ENCODE peak calls at places on chromosomes 6 and 20, in four cellular contexts. One of them, this sample, is unnamed.

GRCh38 chr20:49758781-49759180 is 45.1 kb upstream of the B4GALT5 start:
- DNase-seq in GM23338: peak; percentile 58
- DNase-seq in amniotic stem cell: no peak
- DNase-seq in NCI-H524 treated with DMSO at 0.1 percent for 48 hours: peak; percentile 17
- DNase-seq in this sample: peak; percentile 48

GRCh38 chr6:95249176-95249575 is 328.2 kb upstream of the MANEA start:
- DNase-seq in GM23338: no peak
- DNase-seq in amniotic stem cell: no peak
- DNase-seq in NCI-H524 treated with DMSO at 0.1 percent for 48 hours: no peak
- DNase-seq in this sample: no peak

GRCh38 chr6:41976794-41977484 is 35.3 kb upstream of the CCND3 start:
- DNase-seq in GM23338: no peak
- DNase-seq in amniotic stem cell: peak; percentile 8
- DNase-seq in NCI-H524 treated with DMSO at 0.1 percent for 48 hours: no peak
- DNase-seq in this sample: no peak

GRCh38 chr6:227074-227782 is 65.1 kb upstream of the DUSP22 start:
- DNase-seq in GM23338: no peak
- DNase-seq in amniotic stem cell: no peak
- DNase-seq in NCI-H524 treated with DMSO at 0.1 percent for 48 hours: no peak
- DNase-seq in this sample: no peak

GRCh38 chr20:44038681-44039123 is 124.0 kb downstream of the TOX2 start:
- DNase-seq in GM23338: no peak
- DNase-seq in amniotic stem cell: no peak
- DNase-seq in NCI-H524 treated with DMSO at 0.1 percent for 48 hours: peak; percentile 94
- DNase-seq in this sample: no peak

GRCh38 chr6:6875818-6876470 is 231.8 kb upstream of the RREB1 start:
- DNase-seq in GM23338: no peak
- DNase-seq in amniotic stem cell: no peak
- DNase-seq in NCI-H524 treated with DMSO at 0.1 percent for 48 hours: no peak
- DNase-seq in this sample: no peak

GRCh38 chr6:156879235-156879995 is 102.2 kb downstream of the ARID1B start:
- DNase-seq in GM23338: no peak
- DNase-seq in amniotic stem cell: no peak
- DNase-seq in NCI-H524 treated with DMSO at 0.1 percent for 48 hours: peak; percentile 53
- DNase-seq in this sample: no peak

GRCh38 chr6:111566222-111566717 is 39.4 kb downstream of the TRAF3IP2 start:
- DNase-seq in GM23338: no peak
- DNase-seq in amniotic stem cell: no peak
- DNase-seq in NCI-H524 treated with DMSO at 0.1 percent for 48 hours: no peak
- DNase-seq in this sample: no peak

GRCh38 chr6:7975764-7976146 is 65.2 kb upstream of the TXNDC5 start:
- DNase-seq in GM23338: no peak
- DNase-seq in amniotic stem cell: no peak
- DNase-seq in NCI-H524 treated with DMSO at 0.1 percent for 48 hours: no peak
- DNase-seq in this sample: no peak

GRCh38 chr6:56528412-56528841 is 114.3 kb downstream of the DST start:
- DNase-seq in GM23338: no peak
- DNase-seq in amniotic stem cell: peak; percentile 83
- DNase-seq in NCI-H524 treated with DMSO at 0.1 percent for 48 hours: no peak
- DNase-seq in this sample: no peak

GRCh38 chr6:66930559-66931290 is 1223.7 kb upstream of the EYS start:
- DNase-seq in GM23338: no peak
- DNase-seq in amniotic stem cell: no peak
- DNase-seq in NCI-H524 treated with DMSO at 0.1 percent for 48 hours: no peak
- DNase-seq in this sample: no peak

GRCh38 chr6:19399406-19399805 is 437.8 kb upstream of the ID4 start:
- DNase-seq in GM23338: no peak
- DNase-seq in amniotic stem cell: no peak
- DNase-seq in NCI-H524 treated with DMSO at 0.1 percent for 48 hours: no peak
- DNase-seq in this sample: no peak

GRCh38 chr6:96784650-96785049 is 52.6 kb downstream of the GPR63 start:
- DNase-seq in GM23338: no peak
- DNase-seq in amniotic stem cell: no peak
- DNase-seq in NCI-H524 treated with DMSO at 0.1 percent for 48 hours: no peak
- DNase-seq in this sample: no peak

GRCh38 chr6:34520645-34521462 is 35.3 kb downstream of the SPDEF start:
- DNase-seq in GM23338: no peak
- DNase-seq in amniotic stem cell: no peak
- DNase-seq in NCI-H524 treated with DMSO at 0.1 percent for 48 hours: no peak
- DNase-seq in this sample: no peak

GRCh38 chr20:25699914-25700313 is 3.3 kb upstream of the ZNF337 start:
- DNase-seq in GM23338: no peak
- DNase-seq in amniotic stem cell: no peak
- DNase-seq in NCI-H524 treated with DMSO at 0.1 percent for 48 hours: no peak
- DNase-seq in this sample: no peak

GRCh38 chr6:43019152-43019551 is 2.3 kb upstream of the RRP36 start:
- DNase-seq in GM23338: no peak
- DNase-seq in amniotic stem cell: no peak
- DNase-seq in NCI-H524 treated with DMSO at 0.1 percent for 48 hours: no peak
- DNase-seq in this sample: no peak

GRCh38 chr6:63798378-63798777 is 162.8 kb downstream of the PHF3 start:
- DNase-seq in GM23338: no peak
- DNase-seq in amniotic stem cell: no peak
- DNase-seq in NCI-H524 treated with DMSO at 0.1 percent for 48 hours: no peak
- DNase-seq in this sample: no peak

GRCh38 chr6:113719545-113719944 is 137.6 kb upstream of the MARCKS start:
- DNase-seq in GM23338: no peak
- DNase-seq in amniotic stem cell: peak; percentile 2
- DNase-seq in NCI-H524 treated with DMSO at 0.1 percent for 48 hours: no peak
- DNase-seq in this sample: no peak

GRCh38 chr6:87308970-87309369 is 13.4 kb upstream of the SMIM8 start:
- DNase-seq in GM23338: no peak
- DNase-seq in amniotic stem cell: no peak
- DNase-seq in NCI-H524 treated with DMSO at 0.1 percent for 48 hours: no peak
- DNase-seq in this sample: no peak

GRCh38 chr6:1593958-1594314 is 15.8 kb upstream of the FOXC1 start:
- DNase-seq in GM23338: no peak
- DNase-seq in amniotic stem cell: no peak
- DNase-seq in NCI-H524 treated with DMSO at 0.1 percent for 48 hours: no peak
- DNase-seq in this sample: no peak

GRCh38 chr6:33783781-33784520 is 5.0 kb downstream of the LEMD2 start:
- DNase-seq in GM23338: no peak
- DNase-seq in amniotic stem cell: no peak
- DNase-seq in NCI-H524 treated with DMSO at 0.1 percent for 48 hours: no peak
- DNase-seq in this sample: no peak

GRCh38 chr20:3714092-3714491 is 1.7 kb upstream of the SIGLEC1 start:
- DNase-seq in GM23338: no peak
- DNase-seq in amniotic stem cell: no peak
- DNase-seq in NCI-H524 treated with DMSO at 0.1 percent for 48 hours: no peak
- DNase-seq in this sample: no peak

GRCh38 chr6:144220031-144220790 is 64.9 kb upstream of the UTRN start:
- DNase-seq in GM23338: no peak
- DNase-seq in amniotic stem cell: no peak
- DNase-seq in NCI-H524 treated with DMSO at 0.1 percent for 48 hours: no peak
- DNase-seq in this sample: no peak

GRCh38 chr6:107509506-107509905 is 19.6 kb downstream of the SOBP start:
- DNase-seq in GM23338: peak; percentile 33
- DNase-seq in amniotic stem cell: peak; percentile 35
- DNase-seq in NCI-H524 treated with DMSO at 0.1 percent for 48 hours: no peak
- DNase-seq in this sample: no peak

GRCh38 chr6:72984981-72985665 is 240.2 kb downstream of the KHDC1L start:
- DNase-seq in GM23338: no peak
- DNase-seq in amniotic stem cell: no peak
- DNase-seq in NCI-H524 treated with DMSO at 0.1 percent for 48 hours: no peak
- DNase-seq in this sample: no peak

This sample was measured in neural progenitor cell.